ENCODE peak calls at places on chromosomes 4 and X, in seven cellular contexts. J is testis, S is gastrocnemius medialis, R is H9, Y is left lung, G is left ventricle myocardium inferior, D is tibial artery. W is an unnamed sample.

GRCh38 chrX:10370976-10371375 is 214.2 kb downstream of the CLCN4 start:
- DNase-seq in J (no peak), S (no peak), R (no peak), Y (no peak), G (no peak), D (no peak), W (no peak)

GRCh38 chr4:47623916-47624554 is 139.0 kb downstream of the ATP10D start:
- DNase-seq in J (no peak), S (no peak), R (no peak), Y (no peak), G (no peak), D (no peak), W (no peak)

GRCh38 chrX:73855546-73855945 is 292.5 kb downstream of the CHIC1 start:
- DNase-seq in J (peak; percentile 70), S (peak; percentile 23), R (peak; percentile 71), Y (peak; percentile 57), G (peak; percentile 19), D (peak; percentile 40), W (no peak)

GRCh38 chrX:110087485-110088356 is 84.8 kb downstream of the TMEM164 start:
- DNase-seq in J (no peak), S (peak; percentile 79), R (no peak), Y (peak; percentile 47), G (no peak), D (peak; percentile 22), W (no peak)

GRCh38 chrX:69524765-69525164 is 20.6 kb downstream of the NALF2 start:
- DNase-seq in J (no peak), S (no peak), R (no peak), Y (no peak), G (no peak), D (no peak), W (no peak)

GRCh38 chr4:7904108-7904516 is 35.5 kb downstream of the AFAP1 start:
- DNase-seq in J (no peak), S (no peak), R (no peak), Y (no peak), G (no peak), D (no peak), W (no peak)

GRCh38 chrX:56759736-56760409 is 30.8 kb downstream of the NBDY start:
- DNase-seq in J (no peak), S (no peak), R (no peak), Y (peak; percentile 27), G (no peak), D (no peak), W (no peak)

GRCh38 chr4:117085185-117085701 is at the start of gene TRAM1L1:
- DNase-seq in J (peak; percentile 81), S (no peak), R (peak; percentile 89), Y (peak; percentile 61), G (peak; percentile 55), D (peak; percentile 18), W (peak; percentile 74)

GRCh38 chrX:8043121-8043520 is 115.9 kb upstream of the PNPLA4 start:
- DNase-seq in J (no peak), S (no peak), R (no peak), Y (no peak), G (no peak), D (no peak), W (no peak)

GRCh38 chr4:56788081-56788480 is 33.4 kb downstream of the SPINK2 start:
- DNase-seq in J (no peak), S (no peak), R (no peak), Y (no peak), G (no peak), D (no peak), W (no peak)

GRCh38 chrX:130144509-130144908 is 21.1 kb downstream of the AIFM1 start:
- DNase-seq in J (no peak), S (no peak), R (no peak), Y (no peak), G (no peak), D (no peak), W (no peak)

GRCh38 chr4:82865592-82865991 is 25.4 kb downstream of the SEC31A start:
- DNase-seq in J (no peak), S (no peak), R (no peak), Y (no peak), G (no peak), D (no peak), W (no peak)

GRCh38 chr4:825969-826330 is at the start of gene CPLX1:
- DNase-seq in J (no peak), S (no peak), R (no peak), Y (no peak), G (no peak), D (no peak), W (peak; percentile 44)

GRCh38 chrX:119541188-119541587 is 24.0 kb downstream of the STEEP1 start:
- DNase-seq in J (no peak), S (no peak), R (peak; percentile 54), Y (no peak), G (no peak), D (no peak), W (no peak)

GRCh38 chr4:157372154-157372553 is 151.6 kb downstream of the GRIA2 start:
- DNase-seq in J (no peak), S (no peak), R (no peak), Y (no peak), G (no peak), D (no peak), W (no peak)

GRCh38 chr4:120327276-120327675 is 260.6 kb upstream of the MAD2L1 start:
- DNase-seq in J (no peak), S (no peak), R (no peak), Y (no peak), G (no peak), D (no peak), W (no peak)

GRCh38 chr4:40923326-40924095 is 173.8 kb downstream of the NSUN7 start:
- DNase-seq in J (no peak), S (no peak), R (no peak), Y (no peak), G (no peak), D (peak; percentile 57), W (no peak)

GRCh38 chrX:106959897-106960296 is 39.7 kb downstream of the CLDN2 start:
- DNase-seq in J (no peak), S (no peak), R (no peak), Y (no peak), G (no peak), D (no peak), W (no peak)

GRCh38 chrX:9222299-9222698 is 188.4 kb upstream of the FAM9B start:
- DNase-seq in J (no peak), S (no peak), R (no peak), Y (no peak), G (no peak), D (no peak), W (no peak)

DNA sequence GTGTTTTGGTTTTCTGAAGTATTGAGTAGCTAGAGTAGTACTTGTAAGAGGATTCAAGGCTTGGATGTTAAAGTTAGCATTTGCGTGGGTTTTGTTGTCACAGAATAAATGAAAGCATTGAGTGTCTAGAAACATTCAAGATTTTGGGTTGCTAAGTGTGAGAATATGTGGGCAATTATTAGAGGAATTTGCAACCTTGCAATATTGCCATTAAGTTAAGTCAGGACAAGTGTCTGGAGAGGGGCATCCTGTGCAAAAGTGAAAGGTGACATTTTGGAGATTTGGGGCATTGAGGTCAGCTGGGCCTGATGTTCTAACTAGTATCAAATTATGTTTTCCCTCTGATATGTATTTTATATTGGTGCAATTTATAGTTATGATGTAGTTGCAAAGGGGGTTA is 533.9 kb upstream of the GRID2 start:
- DNase-seq in J (no peak), S (no peak), R (no peak), Y (no peak), G (no peak), D (no peak), W (no peak)
- H3K4me1 ChIP-seq in J (no peaks in the 10 kb centered on the region), S (no peaks in the 10 kb centered on the region), R (no peaks in the 10 kb centered on the region), Y (no peaks in the 10 kb centered on the region), G (no peaks in the 10 kb centered on the region), D (no peaks in the 10 kb centered on the region), W (no peaks in the 10 kb centered on the region)

DNA sequence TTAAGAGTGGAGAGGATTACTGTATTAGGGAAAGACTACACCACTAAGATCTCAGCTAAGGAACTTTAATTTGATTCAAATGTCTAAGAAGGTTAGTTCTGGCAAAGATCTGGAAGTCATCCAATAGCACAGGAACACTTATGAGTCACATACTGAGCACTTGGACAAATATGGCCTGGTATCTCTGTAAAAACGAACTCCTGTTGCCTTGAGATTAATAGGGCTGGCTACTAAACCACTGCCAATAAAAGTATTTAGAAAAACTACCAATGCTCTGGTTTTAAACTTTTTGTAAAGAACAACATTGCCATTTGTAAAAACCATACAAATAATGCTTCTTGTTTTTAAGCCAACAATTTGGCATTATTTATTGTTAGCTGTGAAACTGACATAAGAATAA is 70.5 kb downstream of the SEC24D start:
- DNase-seq in J (no peak), S (peak; percentile 27), R (no peak), Y (no peak), G (no peak), D (no peak), W (no peak)
- H3K4me1 ChIP-seq in J (peaks cover 61% of the 10 kb centered on the region), S (peaks cover 31% of the 10 kb centered on the region), R (no peaks in the 10 kb centered on the region), Y (peaks cover 13% of the 10 kb centered on the region), G (peaks cover 83% of the 10 kb centered on the region), D (peaks cover 93% of the 10 kb centered on the region), W (peaks cover 13% of the 10 kb centered on the region)

GRCh38 chrX:41084360-41085104 is 713 bp upstream of the USP9X start:
- DNase-seq in J (peak; percentile 95), S (peak; percentile 91), R (peak; percentile 99), Y (peak; percentile 96), G (peak; percentile 95), D (peak; percentile 94), W (peak; percentile 96)

GRCh38 chrX:41085105-41085882 is at the start of gene USP9X:
- DNase-seq in J (peak; percentile 89), S (peak; percentile 87), R (peak; percentile 93), Y (peak; percentile 93), G (peak; percentile 88), D (peak; percentile 85), W (peak; percentile 88)

GRCh38 chrX:41085883-41086626 is 810 bp downstream of the USP9X start:
- DNase-seq in J (peak; percentile 56), S (peak; percentile 40), R (no peak), Y (peak; percentile 56), G (peak; percentile 45), D (peak; percentile 41), W (peak; percentile 58)

GRCh38 chrX:41087219-41087618 is 2.0 kb downstream of the USP9X start:
- DNase-seq in J (no peak), S (no peak), R (no peak), Y (no peak), G (no peak), D (no peak), W (no peak)

GRCh38 chrX:41086627-41086932 is 1.3 kb downstream of the USP9X start:
- DNase-seq in J (no peak), S (no peak), R (no peak), Y (no peak), G (no peak), D (no peak), W (no peak)
- H3K4me1 ChIP-seq in J (no peaks in the 10 kb centered on the region), S (peaks cover 43% of the 10 kb centered on the region), R (peaks cover 2% of the 10 kb centered on the region), Y (peaks cover 39% of the 10 kb centered on the region), G (peaks cover 55% of the 10 kb centered on the region), D (peaks cover 32% of the 10 kb centered on the region), W (peaks cover 35% of the 10 kb centered on the region)

GRCh38 chr4:143397335-143397734 is 60.7 kb downstream of the GAB1 start:
- DNase-seq in J (no peak), S (no peak), R (no peak), Y (no peak), G (no peak), D (no peak), W (no peak)

GRCh38 chr4:143393195-143393594 is 56.5 kb downstream of the GAB1 start:
- DNase-seq in J (no peak), S (no peak), R (no peak), Y (no peak), G (no peak), D (no peak), W (no peak)

GRCh38 chr4:143396695-143397094 is 60.0 kb downstream of the GAB1 start:
- DNase-seq in J (no peak), S (no peak), R (no peak), Y (no peak), G (no peak), D (no peak), W (no peak)

GRCh38 chr4:143397887-143398286 is 61.2 kb downstream of the GAB1 start:
- DNase-seq in J (no peak), S (no peak), R (no peak), Y (no peak), G (no peak), D (no peak), W (no peak)

GRCh38 chr4:143395054-143395453 is 58.4 kb downstream of the GAB1 start:
- DNase-seq in J (no peak), S (no peak), R (no peak), Y (no peak), G (no peak), D (no peak), W (no peak)
- H3K4me1 ChIP-seq in J (peaks cover 9% of the 10 kb centered on the region), S (peaks cover 94% of the 10 kb centered on the region), R (peaks cover 4% of the 10 kb centered on the region), Y (peaks cover 53% of the 10 kb centered on the region), G (peaks cover 100% of the 10 kb centered on the region), D (peaks cover 96% of the 10 kb centered on the region), W (peaks cover 64% of the 10 kb centered on the region)

W was measured in lower lobe of right lung.